ENCODE peak calls at places on chromosomes 16 and 17, in six cellular contexts. M is foreskin melanocyte, A is cerebellar cortex, E is HS-5, W is uterus, U is NCI-H1105 treated with DMSO at 0.1 percent for 48 hours. I is an unnamed sample.

GRCh38 chr17:42744283-42744805 is 496 bp downstream of the EZH1 start:
- DNase-seq in W (no peak), A (peak; percentile 57), E (peak; percentile 30), U (peak; percentile 76), M (peak; percentile 24), I (peak; percentile 72)

GRCh38 chr17:69050999-69051775 is 9.5 kb downstream of the ABCA9 start:
- DNase-seq in W (no peak), A (no peak), E (no peak), U (no peak), M (no peak), I (no peak)

GRCh38 chr17:77465358-77466041 is 324.7 kb downstream of the SEC14L1 start:
- DNase-seq in M (no peak), U (no peak), W (no peak), A (no peak), E (no peak), I (peak; percentile 66)

GRCh38 chr17:34635876-34636275 is 56.5 kb downstream of the TMEM132E start:
- DNase-seq in E (no peak), W (no peak), M (no peak), A (no peak), U (no peak), I (no peak)

GRCh38 chr16:70523621-70524405 is at the start of gene SF3B3:
- DNase-seq in U (peak; percentile 81), A (peak; percentile 80), M (peak; percentile 70), W (peak; percentile 64), E (peak; percentile 74), I (peak; percentile 70)

GRCh38 chr16:55349867-55350266 is 25.9 kb downstream of the IRX6 start:
- DNase-seq in W (no peak), U (no peak), A (no peak), M (peak; percentile 3), E (no peak), I (no peak)

GRCh38 chr17:3792481-3792880 is 8.5 kb downstream of the ITGAE start:
- DNase-seq in A (peak; percentile 53), E (no peak), U (no peak), M (no peak), W (no peak), I (no peak)

GRCh38 chr16:69567031-69567680 is 1.4 kb downstream of the NFAT5 start:
- DNase-seq in M (peak; percentile 11), U (no peak), W (no peak), A (peak; percentile 61), E (no peak), I (no peak)

GRCh38 chr17:59378621-59379194 is 47.3 kb downstream of the YPEL2 start:
- DNase-seq in U (no peak), E (no peak), A (no peak), W (peak; percentile 30), M (no peak), I (no peak)